ENCODE peak calls at places on chromosomes 12 and 14, in five cellular contexts. U is GM19239, R is immature natural killer cell, Q is lower lobe of right lung, D is cardiac muscle cell. J is an unnamed sample.

GRCh38 chr14:65373671-65374039 is 38.9 kb upstream of the FUT8 start:
- DNase-seq in D (no peak), Q (no peak), R (no peak), U (no peak), J (no peak)

GRCh38 chr12:131164096-131164872 is 210.6 kb downstream of the ADGRD1 start:
- DNase-seq in Q (no peak), D (no peak), U (no peak), R (no peak), J (no peak)

GRCh38 chr14:72781476-72782181 is 112.3 kb downstream of the DPF3 start:
- DNase-seq in Q (no peak), D (peak), R (no peak), U (no peak), J (no peak)

GRCh38 chr14:77045570-77045890 is 17.0 kb upstream of the IRF2BPL start:
- DNase-seq in R (no peak), D (no peak), Q (peak), U (no peak), J (no peak)

GRCh38 chr14:86481105-86481504 is 951.2 kb downstream of the FLRT2 start:
- DNase-seq in D (peak), U (no peak), R (no peak), Q (no peak), J (no peak)

GRCh38 chr14:106848330-106849121 is 1322.1 kb downstream of the TMEM121 start:
- DNase-seq in Q (no peak), D (no peak), U (no peak), R (no peak), J (no peak)

GRCh38 chr12:75784591-75784990 is 247.0 kb downstream of the PHLDA1 start:
- DNase-seq in U (no peak), D (peak), Q (no peak), R (no peak), J (no peak)

GRCh38 chr12:33669349-33669748 is 229.7 kb upstream of the SYT10 start:
- DNase-seq in U (no peak), Q (no peak), D (no peak), R (no peak), J (no peak)

GRCh38 chr12:10385181-10385613 is 4.6 kb downstream of the KLRK1 start:
- DNase-seq in U (no peak), D (peak), Q (no peak), R (no peak), J (no peak)

GRCh38 chr12:1911598-1912575 is 6.6 kb downstream of the CACNA2D4 start:
- DNase-seq in U (no peak), R (no peak), D (no peak), Q (peak), J (no peak)

GRCh38 chr14:35378638-35379568 is 25.6 kb downstream of the NFKBIA start:
- DNase-seq in D (no peak), U (no peak), R (no peak), Q (no peak), J (no peak)

GRCh38 chr14:96268426-96269358 is 12.7 kb downstream of the BDKRB1 start:
- DNase-seq in R (no peak), Q (no peak), D (peak), U (no peak), J (no peak)

GRCh38 chr12:132393245-132393795 is 63.9 kb upstream of the GALNT9 start:
- DNase-seq in U (no peak), D (no peak), R (no peak), Q (no peak), J (no peak)

GRCh38 chr14:105537580-105538474 is 11.4 kb downstream of the TMEM121 start:
- DNase-seq in Q (peak), R (peak), D (peak), U (peak), J (peak)

GRCh38 chr12:32894566-32894965 is 2.0 kb downstream of the PKP2 start:
- DNase-seq in Q (no peak), R (no peak), U (no peak), D (no peak), J (no peak)

GRCh38 chr12:124480469-124481256 is 86.7 kb downstream of the NCOR2 start:
- DNase-seq in U (peak), R (peak), D (peak), Q (no peak), J (no peak)

GRCh38 chr14:26395726-26396125 is 202.1 kb downstream of the NOVA1 start:
- DNase-seq in R (no peak), D (no peak), U (no peak), Q (no peak), J (no peak)

GRCh38 chr12:12158858-12159257 is 88.1 kb downstream of the BCL2L14 start:
- DNase-seq in R (no peak), Q (no peak), U (no peak), D (peak), J (no peak)

GRCh38 chr12:123741937-123742572 is 20.0 kb upstream of the DNAH10 start:
- DNase-seq in U (no peak), D (no peak), Q (no peak), R (peak), J (no peak)

GRCh38 chr12:31518680-31519227 is 72.2 kb downstream of the DENND5B start:
- DNase-seq in Q (no peak), D (peak), R (no peak), U (no peak), J (no peak)

GRCh38 chr14:100153560-100153959 is 5.9 kb downstream of the DEGS2 start:
- DNase-seq in U (no peak), Q (no peak), R (no peak), D (no peak), J (no peak)

GRCh38 chr12:131001493-131001892 is 47.8 kb downstream of the ADGRD1 start:
- DNase-seq in U (no peak), R (no peak), D (no peak), Q (peak), J (no peak)